ENCODE peak calls at places on chromosomes 12 and 14, in six cellular contexts. S is prostate gland, Z is stomach, M is suprapubic skin, X is HL-60, G is SK-N-SH. A is an unnamed sample.

GRCh38 chr12:88960213-88960878 is 380.1 kb upstream of the KITLG start:
- DNase-seq in G (no peak), X (no peak), M (no peak), Z (no peak), S (no peak), A (no peak)

GRCh38 chr12:69703146-69703642 is 4.1 kb upstream of the BEST3 start:
- DNase-seq in Z (no peak), S (no peak), G (no peak), X (no peak), M (no peak), A (no peak)

GRCh38 chr14:69101331-69101826 is 51.5 kb downstream of the DCAF5 start:
- DNase-seq in M (no peak), S (peak), Z (no peak), G (peak), X (peak), A (no peak)

GRCh38 chr12:117518594-117519270 is 157.3 kb upstream of the NOS1 start:
- DNase-seq in Z (no peak), G (no peak), S (peak), M (no peak), X (no peak), A (peak)

GRCh38 chr12:3170423-3171194 is 93.4 kb downstream of the TSPAN9 start:
- DNase-seq in S (no peak), G (peak), X (no peak), M (no peak), Z (no peak), A (no peak)

GRCh38 chr12:26338574-26339572 is 143.5 kb downstream of the SSPN start:
- DNase-seq in M (no peak), X (no peak), S (no peak), G (no peak), Z (no peak), A (no peak)

GRCh38 chr14:91371990-91372375 is 45.6 kb downstream of the CCDC88C start:
- DNase-seq in Z (no peak), S (no peak), M (no peak), X (no peak), G (no peak), A (no peak)

GRCh38 chr12:130806574-130806973 is 32.5 kb downstream of the STX2 start:
- DNase-seq in M (no peak), G (no peak), S (no peak), Z (no peak), X (no peak), A (no peak)

GRCh38 chr12:103586132-103586531 is 941 bp upstream of the STAB2 start:
- DNase-seq in S (no peak), X (no peak), M (no peak), Z (no peak), G (no peak), A (no peak)

GRCh38 chr12:81573228-81573627 is 185.9 kb downstream of the PPFIA2 start:
- DNase-seq in X (no peak), S (no peak), G (no peak), Z (no peak), M (no peak), A (no peak)

GRCh38 chr12:59938190-59938962 is 342.5 kb downstream of the SLC16A7 start:
- DNase-seq in S (no peak), M (no peak), Z (no peak), G (no peak), X (no peak), A (no peak)

GRCh38 chr12:41981758-41982157 is 162.9 kb downstream of the GXYLT1 start:
- DNase-seq in X (no peak), G (no peak), M (no peak), S (no peak), Z (no peak), A (no peak)

GRCh38 chr14:85252011-85252410 is 277.9 kb upstream of the FLRT2 start:
- DNase-seq in X (no peak), Z (no peak), G (no peak), S (no peak), M (no peak), A (no peak)

GRCh38 chr14:88934231-88934898 is 109.9 kb downstream of the TTC8 start:
- DNase-seq in M (no peak), Z (no peak), S (no peak), X (no peak), G (no peak), A (no peak)

GRCh38 chr12:79012616-79013015 is 148.0 kb downstream of the SYT1 start:
- DNase-seq in G (no peak), S (no peak), X (no peak), M (no peak), Z (no peak), A (no peak)

GRCh38 chr12:7079826-7080125 is 12.5 kb downstream of the C1R start:
- DNase-seq in G (no peak), X (no peak), M (no peak), S (no peak), Z (no peak), A (no peak)

GRCh38 chr14:37252434-37252833 is 54.7 kb downstream of the MIPOL1 start:
- DNase-seq in Z (no peak), S (no peak), M (no peak), X (no peak), G (no peak), A (no peak)

GRCh38 chr14:70086685-70087379 is 101.9 kb downstream of the SLC8A3 start:
- DNase-seq in G (peak), S (peak), X (no peak), M (no peak), Z (peak), A (no peak)

GRCh38 chr14:64825498-64825897 is 54.2 kb downstream of the SPTB start:
- DNase-seq in G (no peak), Z (no peak), X (no peak), S (no peak), M (no peak), A (no peak)

GRCh38 chr14:100278702-100279101 is 27.5 kb downstream of the SLC25A29 start:
- DNase-seq in G (no peak), M (no peak), Z (no peak), X (no peak), S (peak), A (no peak)

GRCh38 chr12:21337959-21338704 is 3.4 kb upstream of the SLCO1A2 start:
- DNase-seq in X (no peak), M (no peak), S (no peak), G (no peak), Z (no peak), A (no peak)

GRCh38 chr12:54504550-54504949 is 7.0 kb downstream of the NCKAP1L start:
- DNase-seq in X (no peak), S (no peak), G (no peak), Z (no peak), M (no peak), A (no peak)

GRCh38 chr14:34843011-34843554 is 32.1 kb downstream of the BAZ1A start:
- DNase-seq in S (peak), X (peak), G (peak), Z (no peak), M (no peak), A (no peak)

GRCh38 chr12:105852958-105853357 is 285.8 kb downstream of the NUAK1 start:
- DNase-seq in S (no peak), Z (no peak), X (no peak), G (no peak), M (no peak), A (no peak)

GRCh38 chr12:55957106-55957859 is 8.6 kb downstream of the PMEL start:
- DNase-seq in X (no peak), G (no peak), M (no peak), S (no peak), Z (peak), A (peak)

GRCh38 chr14:87052646-87053225 is 940.2 kb downstream of the GALC start:
- DNase-seq in S (no peak), X (no peak), G (no peak), M (no peak), Z (no peak), A (no peak)

GRCh38 chr14:32593290-32593942 is 264.3 kb downstream of the AKAP6 start:
- DNase-seq in G (no peak), Z (no peak), X (no peak), M (no peak), S (no peak), A (no peak)

GRCh38 chr14:68977137-68977740 is 1.9 kb downstream of the ACTN1 start:
- DNase-seq in G (peak), S (peak), Z (no peak), X (no peak), M (no peak), A (no peak)

GRCh38 chr14:28975084-28975483 is 208.5 kb downstream of the FOXG1 start:
- DNase-seq in S (no peak), G (no peak), Z (no peak), X (no peak), M (no peak), A (no peak)

GRCh38 chr12:30928356-30929264 is 2.1 kb downstream of the TSPAN11 start:
- DNase-seq in X (no peak), M (no peak), G (peak), Z (no peak), S (no peak), A (no peak)

GRCh38 chr12:52380271-52380694 is 5.2 kb downstream of the KRT84 start:
- DNase-seq in G (peak), S (peak), X (no peak), M (no peak), Z (peak), A (peak)

GRCh38 chr12:106030210-106031175 is 108.3 kb downstream of the NUAK1 start:
- DNase-seq in M (no peak), Z (no peak), X (no peak), S (no peak), G (peak), A (no peak)

GRCh38 chr14:55724736-55725135 is 144.7 kb downstream of the KTN1 start:
- DNase-seq in X (no peak), S (no peak), G (no peak), Z (no peak), M (no peak), A (no peak)

GRCh38 chr12:94621662-94622359 is 28.5 kb downstream of the TMCC3 start:
- DNase-seq in S (no peak), X (no peak), Z (no peak), G (no peak), M (no peak), A (no peak)

GRCh38 chr14:54783660-54784015 is 119.0 kb downstream of the GCH1 start:
- DNase-seq in X (no peak), G (no peak), Z (no peak), S (no peak), M (no peak), A (no peak)

GRCh38 chr12:108091351-108091750 is 37.7 kb upstream of the WSCD2 start:
- DNase-seq in X (no peak), Z (no peak), M (no peak), G (no peak), S (no peak), A (no peak)

GRCh38 chr12:31369712-31370521 is 44.0 kb upstream of the SINHCAF start:
- DNase-seq in S (peak), Z (peak), G (no peak), M (no peak), X (no peak), A (no peak)

GRCh38 chr12:88519802-88520435 is 60.4 kb downstream of the KITLG start:
- DNase-seq in S (peak), Z (no peak), G (no peak), X (no peak), M (no peak), A (no peak)

GRCh38 chr12:45302621-45303020 is 86.7 kb downstream of the ANO6 start:
- DNase-seq in X (no peak), Z (no peak), G (no peak), S (no peak), M (no peak), A (no peak)

GRCh38 chr12:45303955-45304354 is 88.1 kb downstream of the ANO6 start:
- DNase-seq in S (no peak), G (no peak), Z (no peak), M (no peak), X (no peak), A (no peak)

GRCh38 chr12:45309826-45310626 is 94.1 kb downstream of the ANO6 start:
- DNase-seq in M (no peak), Z (no peak), G (no peak), X (no peak), S (no peak), A (no peak)

GRCh38 chr12:45304514-45305178 is 88.8 kb downstream of the ANO6 start:
- DNase-seq in S (no peak), Z (no peak), M (no peak), X (no peak), G (no peak), A (no peak)

DNA sequence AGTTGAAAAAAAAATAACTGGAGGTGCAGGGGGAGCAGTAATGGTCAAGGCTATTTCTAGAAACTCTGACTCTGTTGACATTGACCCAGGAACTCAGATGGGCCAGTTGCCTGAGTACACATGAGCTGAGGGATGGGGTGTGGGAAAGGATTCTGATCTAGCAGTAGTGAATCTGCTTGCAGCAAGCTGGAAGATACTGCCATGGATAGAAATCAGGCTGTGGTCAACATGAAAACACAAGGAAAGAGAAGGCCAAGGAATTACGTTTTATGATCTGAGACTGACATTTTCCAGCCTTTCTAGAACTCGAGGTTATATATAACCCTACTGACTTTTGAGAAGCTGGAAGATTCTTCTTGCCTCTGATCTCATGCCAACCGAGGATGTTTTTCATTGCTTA is 90.0 kb downstream of the ANO6 start:
- DNase-seq in X (no peak), G (no peak), S (no peak), M (no peak), Z (no peak), A (peak)
- TF ChIP-seq POLR2AphosphoS5 in X (no peak), G (no peak), S (no peak), M (no peak), Z (no peak), A (no peak)

DNA sequence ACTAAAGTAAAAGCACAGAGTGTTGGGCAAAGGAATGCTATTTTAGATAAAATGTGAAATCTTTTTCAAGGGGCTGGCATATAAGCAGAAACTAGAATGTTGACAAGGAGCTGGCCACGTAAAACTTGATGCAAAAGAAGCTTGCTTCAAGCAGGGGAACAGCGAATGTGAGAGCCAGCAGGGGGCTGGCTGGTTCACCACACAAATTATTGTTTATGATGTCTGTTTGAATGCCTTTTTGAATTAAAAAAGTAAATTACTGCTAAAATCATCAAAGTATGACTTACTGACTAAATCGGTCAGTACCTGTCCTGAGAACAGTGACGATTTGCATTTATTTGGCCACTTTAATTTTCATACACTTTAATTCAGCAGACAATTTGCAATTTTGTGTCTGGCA is 38.9 kb upstream of the TMTC2 start:
- DNase-seq in M (no peak), Z (no peak), X (no peak), G (no peak), S (no peak), A (no peak)
- TF ChIP-seq CTCF in M (no peak), Z (no peak), X (no peak), G (no peak), S (no peak), A (no peak)

DNA sequence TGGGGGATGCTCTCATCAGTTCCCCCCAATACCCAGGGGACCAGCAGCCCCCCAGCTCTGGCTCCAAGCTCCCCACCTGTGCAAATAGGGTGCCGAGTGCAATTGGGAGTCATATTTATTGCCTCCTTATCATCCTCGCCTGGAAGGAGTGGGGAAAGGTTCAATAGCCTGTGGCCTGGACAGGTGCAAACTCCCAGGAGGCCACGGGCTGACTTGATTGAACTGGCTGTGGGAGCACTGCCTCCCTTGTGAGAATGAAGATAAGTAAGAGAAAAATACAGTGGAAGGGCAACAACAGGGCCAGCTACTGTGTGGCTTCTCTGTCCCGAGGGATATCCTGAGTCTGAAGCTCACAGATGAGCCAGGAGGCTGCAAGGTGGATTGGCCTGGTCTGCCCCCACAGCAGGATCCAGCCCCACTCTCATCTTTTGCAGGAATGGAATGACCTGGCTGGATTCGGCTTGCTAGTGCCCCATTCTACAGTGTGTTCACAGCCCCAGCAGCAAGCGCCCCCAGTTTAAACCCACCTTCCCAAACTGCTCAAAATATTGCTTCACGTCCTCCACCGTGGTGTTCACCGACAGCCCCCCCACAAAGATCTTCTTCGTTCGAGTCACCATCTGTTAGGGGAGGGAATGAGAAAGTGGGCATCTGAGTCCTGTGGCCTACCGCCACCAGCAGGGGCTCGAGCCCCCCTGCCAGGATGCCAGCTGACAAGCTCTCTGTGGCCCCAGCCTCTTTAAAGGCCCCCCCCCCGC is 6.3 kb downstream of the MSI1 start:
- DNase-seq in S (no peak), X (no peak), G (no peak), M (no peak), Z (no peak), A (no peak)
- TF ChIP-seq POLR2AphosphoS5 in S (no peak), X (no peak), G (no peak), M (no peak), Z (no peak), A (no peak)

DNA sequence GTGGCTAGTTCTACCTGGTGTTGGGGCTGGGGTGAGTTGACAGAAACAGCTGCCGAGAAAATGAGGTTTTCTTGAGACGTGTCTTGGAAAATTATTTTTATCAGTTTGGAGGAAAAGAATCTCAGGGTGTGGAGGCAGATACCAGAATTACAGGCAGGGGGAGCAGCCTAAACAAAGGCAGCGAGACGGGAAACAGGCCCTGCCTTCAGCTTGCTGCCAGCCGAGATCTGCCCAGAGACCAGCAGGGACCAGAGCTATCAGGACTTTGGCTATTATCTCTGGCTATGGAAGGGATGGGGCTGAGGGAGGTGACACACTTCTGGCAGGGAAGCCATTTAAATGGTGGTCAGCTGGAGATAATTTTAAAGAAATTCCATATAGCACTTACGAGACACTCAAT is 25.7 kb downstream of the SYNDIG1L start:
- DNase-seq in Z (no peak), M (no peak), X (no peak), S (no peak), G (no peak), A (no peak)
- TF ChIP-seq CTCF in Z (no peak), M (no peak), X (no peak), S (no peak), G (no peak), A (no peak)

GRCh38 chr12:72246370-72246769 is 25.8 kb upstream of the TRHDE start:
- DNase-seq in G (no peak), X (no peak), Z (no peak), S (no peak), M (no peak), A (no peak)
- TF ChIP-seq POLR2AphosphoS5 in G (no peak), X (no peak), Z (no peak), S (no peak), M (no peak), A (no peak)

GRCh38 chr14:103597623-103598372 is 31.2 kb upstream of the KLC1 start:
- DNase-seq in G (no peak), S (no peak), M (no peak), X (no peak), Z (no peak), A (no peak)
- TF ChIP-seq CTCF in G (no peak), S (no peak), M (no peak), X (no peak), Z (no peak), A (no peak)

DNA sequence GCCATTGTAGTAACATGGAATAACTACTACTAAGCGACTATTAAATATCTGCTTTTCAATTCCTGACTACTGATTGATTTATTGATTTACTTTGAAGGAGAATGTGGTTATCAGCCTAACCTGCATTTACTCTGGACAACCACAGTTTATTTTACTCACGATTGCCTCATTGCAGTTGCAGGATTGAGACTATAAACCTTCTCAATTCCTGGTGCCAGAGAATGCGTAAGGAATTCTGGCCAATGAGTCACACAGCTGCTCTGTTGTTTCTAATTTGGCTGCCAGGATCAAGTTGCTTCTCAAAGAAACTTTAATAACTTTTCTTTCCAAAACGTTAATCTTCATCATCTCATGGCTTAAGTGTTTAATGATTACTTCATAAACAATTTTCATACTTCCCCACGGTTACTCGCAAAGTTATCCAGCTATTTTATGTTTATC is 13.1 kb upstream of the TMTC1 start:
- DNase-seq in Z (no peak), M (no peak), G (no peak), X (no peak), S (peak), A (no peak)
- TF ChIP-seq POLR2AphosphoS5 in Z (peak), M (no peak), G (no peak), X (no peak), S (peak), A (no peak)

GRCh38 chr14:72737560-72737943 is 156.3 kb downstream of the DPF3 start:
- DNase-seq in G (peak), S (no peak), Z (no peak), X (no peak), M (no peak), A (no peak)

GRCh38 chr14:72738181-72738611 is 155.7 kb downstream of the DPF3 start:
- DNase-seq in S (no peak), M (no peak), Z (peak), G (no peak), X (no peak), A (no peak)

GRCh38 chr14:72736791-72737559 is 156.9 kb downstream of the DPF3 start:
- DNase-seq in G (peak), X (no peak), M (no peak), S (no peak), Z (no peak), A (no peak)

GRCh38 chr14:72739446-72740405 is 154.2 kb downstream of the DPF3 start:
- DNase-seq in X (no peak), S (no peak), M (no peak), Z (peak), G (no peak), A (no peak)

DNA sequence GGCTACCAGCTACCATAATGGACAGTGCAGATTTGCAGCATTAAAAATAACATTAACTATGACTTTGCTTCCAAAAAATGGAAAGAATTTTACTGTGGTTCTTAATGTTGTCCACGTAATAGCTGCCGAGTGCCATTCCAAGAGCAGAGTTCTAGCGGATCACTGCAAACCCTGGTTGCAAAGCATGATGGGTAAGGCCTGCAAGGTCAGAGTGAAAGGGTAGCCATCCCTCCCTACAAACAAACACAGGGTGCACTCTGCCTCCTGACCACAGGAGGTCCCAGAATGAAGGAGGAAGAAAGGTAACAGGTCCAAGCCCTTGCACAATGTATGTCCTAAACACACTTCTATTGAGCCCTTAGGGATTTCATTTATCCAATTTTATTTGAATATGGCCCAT is 157.6 kb downstream of the DPF3 start:
- DNase-seq in M (no peak), Z (peak), S (no peak), G (peak), X (no peak), A (no peak)
- TF ChIP-seq CTCF in M (no peak), Z (no peak), S (no peak), G (peak), X (no peak), A (no peak)